ENCODE peak calls at places on chromosomes 1 and 21, in eight cellular contexts. Y, R, E, K, D, T, F and G are unnamed samples.

GRCh38 chr1:20090641-20091040 is 20.6 kb downstream of the PLA2G5 start:
- DNase-seq in Y (no peak), R (no peak), E (no peak), K (no peak), D (no peak), T (no peak), F (peak), G (no peak)

GRCh38 chr1:22388666-22389455 is 62.8 kb upstream of the ZBTB40 start:
- DNase-seq in Y (no peak), R (no peak), E (no peak), K (no peak), D (no peak), T (no peak), F (peak), G (no peak)

GRCh38 chr1:167121375-167122120 is 27.7 kb downstream of the STYXL2 start:
- DNase-seq in Y (peak), R (no peak), E (peak), K (peak), D (peak), T (peak), F (peak), G (peak)

GRCh38 chr1:172993640-172994039 is 57.1 kb downstream of the TNFSF18 start:
- DNase-seq in Y (no peak), R (no peak), E (no peak), K (no peak), D (no peak), T (no peak), F (no peak), G (no peak)

GRCh38 chr1:111101854-111102642 is 37.8 kb downstream of the DRAM2 start:
- DNase-seq in Y (no peak), R (no peak), E (no peak), K (no peak), D (peak), T (peak), F (no peak), G (no peak)

GRCh38 chr21:44858791-44859190 is 14.7 kb downstream of the PTTG1IP start:
- DNase-seq in Y (peak), R (no peak), E (no peak), K (no peak), D (no peak), T (no peak), F (peak), G (no peak)

GRCh38 chr21:17045214-17045835 is 467.5 kb upstream of the CXADR start:
- DNase-seq in Y (no peak), R (no peak), E (no peak), K (peak), D (no peak), T (no peak), F (no peak), G (no peak)

GRCh38 chr1:55378582-55378981 is 163.4 kb upstream of the USP24 start:
- DNase-seq in Y (no peak), R (no peak), E (peak), K (peak), D (peak), T (peak), F (peak), G (no peak)

GRCh38 chr1:188735567-188735966 is 1742.1 kb downstream of the BRINP3 start:
- DNase-seq in Y (no peak), R (no peak), E (no peak), K (peak), D (no peak), T (no peak), F (no peak), G (no peak)
- H3K27ac ChIP-seq in Y (no peak), R (no peak), E (no peak), K (no peak), D (no peak), T (no peak), F (no peak), G (no peak)

DNA sequence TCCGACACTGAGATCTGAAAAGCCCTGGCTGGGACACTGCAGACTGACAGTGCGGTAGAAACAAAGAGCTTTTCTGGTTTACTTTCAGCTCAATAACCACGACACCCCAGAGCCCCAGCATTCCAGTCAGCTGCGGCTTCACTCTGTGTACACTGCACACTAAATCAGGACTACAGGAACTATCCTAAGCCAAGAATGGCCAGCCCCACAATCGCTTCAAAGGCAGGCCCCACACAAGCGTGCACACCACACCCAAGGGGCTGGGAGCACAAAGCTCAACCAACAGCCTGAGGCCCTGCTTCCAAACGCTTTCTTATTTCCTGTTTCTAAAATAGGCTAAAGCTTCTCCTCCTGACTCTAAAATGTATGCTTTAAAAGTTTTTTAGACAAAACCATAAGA is 28.4 kb downstream of the URB1 start:
- DNase-seq in Y (no peak), R (no peak), E (no peak), K (no peak), D (peak), T (peak), F (no peak), G (no peak)
- H3K27ac ChIP-seq in Y (no peak), R (no peak), E (no peak), K (no peak), D (peak), T (peak), F (no peak), G (peak)

DNA sequence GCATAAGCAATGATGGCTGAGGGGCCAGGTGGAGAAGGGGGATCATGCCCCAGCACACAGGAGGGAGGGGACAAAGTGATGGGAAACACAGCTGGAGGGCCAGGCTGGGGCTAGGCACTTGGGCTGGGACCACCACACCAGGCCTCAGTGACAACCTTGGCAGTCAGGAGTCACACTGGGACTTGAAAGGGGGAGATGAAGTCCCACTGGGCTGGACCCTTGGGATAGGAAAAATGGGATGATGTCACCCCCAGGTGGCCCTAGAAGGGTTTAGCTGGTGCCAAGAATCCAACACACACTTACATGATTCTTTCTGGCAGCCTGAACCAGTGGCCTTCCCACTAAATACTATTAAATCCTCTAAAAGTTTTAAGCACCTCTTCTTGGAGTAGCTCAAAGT is 17.1 kb downstream of the ZBTB17 start:
- DNase-seq in Y (no peak), R (no peak), E (no peak), K (peak), D (no peak), T (no peak), F (no peak), G (no peak)
- H3K27ac ChIP-seq in Y (no peak), R (no peak), E (no peak), K (no peak), D (no peak), T (no peak), F (no peak), G (no peak)

DNA sequence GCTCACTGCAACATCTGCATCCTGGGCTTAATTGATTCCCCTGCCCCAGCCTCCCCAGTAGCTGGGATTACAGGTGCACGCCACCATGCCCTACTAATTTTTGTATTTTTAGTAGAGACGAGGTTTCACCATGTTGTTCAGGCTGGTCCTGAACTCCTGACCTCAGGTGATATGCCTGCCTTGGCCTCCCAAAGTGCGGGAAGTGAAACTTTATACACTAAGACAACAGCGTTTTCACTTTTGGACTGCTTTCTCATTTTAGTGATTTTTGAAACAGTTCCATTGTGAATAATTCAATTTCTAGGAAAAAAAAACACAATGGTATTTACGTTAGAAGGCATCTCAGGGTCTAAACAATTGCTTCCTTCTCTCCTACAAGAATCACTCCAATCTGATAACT is 11.8 kb upstream of the KHDRBS1 start:
- DNase-seq in Y (no peak), R (no peak), E (no peak), K (no peak), D (no peak), T (no peak), F (no peak), G (no peak)
- H3K27ac ChIP-seq in Y (no peak), R (no peak), E (no peak), K (no peak), D (no peak), T (no peak), F (no peak), G (no peak)

DNA sequence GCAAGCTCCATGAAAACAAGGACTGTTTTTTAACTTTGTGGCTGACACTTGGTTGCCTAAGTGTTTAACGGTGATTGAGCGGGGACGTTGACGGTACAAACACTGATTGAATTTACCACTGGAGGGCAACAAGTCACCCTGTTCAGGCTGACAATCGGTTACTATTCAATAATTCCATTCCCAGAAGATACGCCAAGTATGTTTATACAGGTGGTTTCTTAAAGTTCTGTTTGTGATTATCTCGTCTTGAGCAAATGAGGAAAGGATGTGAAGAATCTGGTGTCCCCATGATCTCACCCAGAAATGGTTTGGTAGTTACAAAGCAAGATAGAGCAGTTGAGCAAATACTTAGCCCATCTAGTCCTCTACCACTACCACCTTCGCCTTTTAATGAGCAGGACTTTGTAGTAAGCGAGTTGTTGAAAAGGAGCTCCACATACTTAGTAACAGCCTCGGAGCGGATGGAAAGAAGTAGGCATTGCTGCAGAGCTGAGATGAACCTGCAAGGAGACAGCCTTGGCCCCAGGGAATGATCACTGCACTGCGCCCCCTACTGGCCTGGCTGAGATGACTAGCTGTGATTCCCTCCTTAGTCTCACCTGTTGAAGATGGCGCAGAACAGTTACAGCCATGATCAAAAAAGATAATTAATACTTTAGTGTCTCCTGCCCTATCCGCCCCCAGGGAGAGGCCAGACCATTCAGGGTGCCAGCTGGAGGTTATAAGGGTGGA is 36.3 kb downstream of the IFNAR1 start:
- DNase-seq in Y (peak), R (peak), E (peak), K (peak), D (peak), T (peak), F (peak), G (peak)
- H3K27ac ChIP-seq in Y (no peak), R (peak), E (no peak), K (no peak), D (peak), T (peak), F (no peak), G (no peak)

GRCh38 chr1:2383576-2383975 is 7.8 kb downstream of the MORN1 start:
- DNase-seq in Y (peak), R (no peak), E (no peak), K (no peak), D (peak), T (no peak), F (peak), G (no peak)

GRCh38 chr1:2386636-2387611 is 4.4 kb downstream of the MORN1 start:
- DNase-seq in Y (peak), R (no peak), E (no peak), K (no peak), D (peak), T (peak), F (peak), G (no peak)

GRCh38 chr1:2385606-2386280 is 5.6 kb downstream of the MORN1 start:
- DNase-seq in Y (peak), R (no peak), E (no peak), K (no peak), D (peak), T (peak), F (peak), G (no peak)

GRCh38 chr1:2384130-2384860 is 7.1 kb downstream of the MORN1 start:
- DNase-seq in Y (peak), R (no peak), E (no peak), K (no peak), D (peak), T (no peak), F (peak), G (no peak)

GRCh38 chr1:2384941-2385481 is 6.3 kb downstream of the MORN1 start:
- DNase-seq in Y (peak), R (no peak), E (no peak), K (peak), D (peak), T (peak), F (peak), G (no peak)
- H3K27ac ChIP-seq in Y (no peak), R (no peak), E (no peak), K (no peak), D (no peak), T (no peak), F (no peak), G (no peak)

GRCh38 chr1:120178799-120179419 is 2.6 kb upstream of the SEC22B start:
- DNase-seq in Y (no peak), R (no peak), E (no peak), K (peak), D (no peak), T (no peak), F (no peak), G (no peak)
- H3K27ac ChIP-seq in Y (peak), R (no peak), E (no peak), K (peak), D (peak), T (no peak), F (peak), G (no peak)

DNA sequence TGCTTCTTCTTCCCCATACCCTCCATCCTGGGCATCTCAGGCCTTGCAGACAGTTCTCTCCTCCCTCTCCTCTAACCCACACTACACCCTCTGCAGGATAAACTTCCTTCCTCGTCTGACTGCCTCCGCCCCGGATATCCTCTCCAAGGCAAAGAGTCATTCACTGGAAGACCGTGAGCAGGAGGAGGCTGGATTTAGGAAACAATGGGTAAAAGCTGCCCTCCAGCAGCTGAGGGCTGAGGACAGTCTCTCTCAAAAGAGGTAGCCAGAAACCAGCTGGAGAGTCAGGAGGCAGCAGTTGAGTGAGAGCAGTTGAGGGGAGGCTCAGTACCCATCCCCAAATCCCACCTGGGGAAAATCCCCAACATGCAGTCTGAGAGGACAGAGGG is 1.4 kb downstream of the CSRP1 start:
- DNase-seq in Y (no peak), R (no peak), E (no peak), K (no peak), D (peak), T (no peak), F (no peak), G (no peak)
- H3K27ac ChIP-seq in Y (peak), R (no peak), E (no peak), K (no peak), D (peak), T (peak), F (peak), G (peak)

GRCh38 chr1:194067772-194068171 is 881.4 kb upstream of the B3GALT2 start:
- DNase-seq in Y (no peak), R (no peak), E (no peak), K (no peak), D (no peak), T (no peak), F (no peak), G (no peak)

GRCh38 chr1:194062962-194063361 is 876.5 kb upstream of the B3GALT2 start:
- DNase-seq in Y (no peak), R (no peak), E (no peak), K (no peak), D (no peak), T (no peak), F (no peak), G (no peak)

GRCh38 chr1:194062526-194062925 is 876.1 kb upstream of the B3GALT2 start:
- DNase-seq in Y (no peak), R (no peak), E (no peak), K (no peak), D (no peak), T (no peak), F (no peak), G (no peak)
- H3K27ac ChIP-seq in Y (no peak), R (no peak), E (no peak), K (no peak), D (no peak), T (peak), F (no peak), G (no peak)

GRCh38 chr1:180173952-180174351 is 19.3 kb downstream of the QSOX1 start:
- DNase-seq in Y (peak), R (no peak), E (no peak), K (no peak), D (peak), T (peak), F (peak), G (no peak)
- H3K27ac ChIP-seq in Y (no peak), R (no peak), E (no peak), K (no peak), D (peak), T (peak), F (no peak), G (no peak)